ENCODE peak calls at places on chromosomes 12 and 14, in six cellular contexts. Y, A, L, G, M and R are unnamed samples.

GRCh38 chr12:8037046-8037663 is 4.6 kb downstream of the FOXJ2 start:
- DNase-seq in Y (no peak), A (no peak), L (no peak), G (no peak), M (no peak), R (no peak)

GRCh38 chr12:85155791-85156190 is 119.6 kb downstream of the LRRIQ1 start:
- DNase-seq in Y (no peak), A (no peak), L (no peak), G (no peak), M (no peak), R (no peak)

GRCh38 chr12:114209852-114210251 is 196.1 kb downstream of the TBX5 start:
- DNase-seq in Y (no peak), A (no peak), L (no peak), G (no peak), M (no peak), R (no peak)

GRCh38 chr12:51536159-51536558 is 54.9 kb upstream of the SCN8A start:
- DNase-seq in Y (peak), A (no peak), L (no peak), G (no peak), M (no peak), R (no peak)

GRCh38 chr12:3032770-3033537 is 44.2 kb upstream of the TSPAN9 start:
- DNase-seq in Y (no peak), A (no peak), L (no peak), G (no peak), M (no peak), R (no peak)

GRCh38 chr12:15116073-15116472 is 105.1 kb downstream of the RERG start:
- DNase-seq in Y (no peak), A (peak), L (no peak), G (no peak), M (no peak), R (peak)

GRCh38 chr12:124018526-124018925 is 45.5 kb downstream of the ZNF664 start:
- DNase-seq in Y (no peak), A (no peak), L (no peak), G (no peak), M (no peak), R (no peak)

GRCh38 chr12:53974084-53975018 is at the start of gene HOTAIR:
- DNase-seq in Y (no peak), A (no peak), L (peak), G (peak), M (no peak), R (no peak)

GRCh38 chr12:61018571-61018970 is 1241.6 kb upstream of the USP15 start:
- DNase-seq in Y (no peak), A (no peak), L (no peak), G (no peak), M (no peak), R (no peak)

GRCh38 chr14:96634896-96635295 is 132.7 kb downstream of the PAPOLA start:
- DNase-seq in Y (no peak), A (no peak), L (no peak), G (no peak), M (no peak), R (no peak)

GRCh38 chr14:71594828-71595227 is 337.4 kb upstream of the RGS6 start:
- DNase-seq in Y (peak), A (no peak), L (no peak), G (no peak), M (no peak), R (no peak)

GRCh38 chr12:122125452-122126341 is 47.1 kb downstream of the MLXIP start:
- DNase-seq in Y (no peak), A (peak), L (no peak), G (peak), M (no peak), R (no peak)

GRCh38 chr14:50668008-50668851 is at the start of gene SAV1:
- DNase-seq in Y (peak), A (peak), L (peak), G (peak), M (peak), R (peak)

GRCh38 chr12:62862259-62862881 is 72.6 kb downstream of the PPM1H start:
- DNase-seq in Y (peak), A (no peak), L (no peak), G (no peak), M (no peak), R (no peak)

GRCh38 chr12:62692884-62693283 is 226.3 kb downstream of the MON2 start:
- DNase-seq in Y (peak), A (no peak), L (no peak), G (no peak), M (no peak), R (no peak)

GRCh38 chr14:99261916-99262787 is 9.8 kb downstream of the BCL11B start:
- DNase-seq in Y (no peak), A (no peak), L (no peak), G (no peak), M (no peak), R (no peak)

GRCh38 chr12:3303410-3304136 is 187.4 kb upstream of the PRMT8 start:
- DNase-seq in Y (no peak), A (no peak), L (peak), G (no peak), M (no peak), R (no peak)

GRCh38 chr14:92105845-92106094 is 612 bp downstream of the ATXN3 start:
- DNase-seq in Y (no peak), A (peak), L (no peak), G (peak), M (peak), R (no peak)

GRCh38 chr12:10301103-10301502 is 6.6 kb upstream of the KLRD1 start:
- DNase-seq in Y (no peak), A (no peak), L (no peak), G (no peak), M (no peak), R (no peak)

GRCh38 chr12:14962797-14963196 is 1.4 kb upstream of the ARHGDIB start:
- DNase-seq in Y (no peak), A (no peak), L (no peak), G (no peak), M (no peak), R (no peak)

GRCh38 chr12:112386726-112387125 is 4.5 kb upstream of the HECTD4 start:
- DNase-seq in Y (peak), A (no peak), L (no peak), G (peak), M (peak), R (no peak)

GRCh38 chr14:22265319-22266140 is 323.5 kb downstream of the DAD1 start:
- DNase-seq in Y (peak), A (no peak), L (no peak), G (no peak), M (no peak), R (no peak)

GRCh38 chr12:29278673-29279420 is 102.1 kb downstream of the ERGIC2 start:
- DNase-seq in Y (no peak), A (no peak), L (no peak), G (no peak), M (no peak), R (no peak)

GRCh38 chr14:68050177-68050576 is 230.6 kb downstream of the RAD51B start:
- DNase-seq in Y (no peak), A (no peak), L (no peak), G (no peak), M (no peak), R (no peak)

GRCh38 chr12:132761032-132761910 is at the start of gene ANKLE2:
- DNase-seq in Y (peak), A (peak), L (no peak), G (peak), M (peak), R (no peak)

GRCh38 chr12:65022960-65023359 is 98.1 kb downstream of the WIF1 start:
- DNase-seq in Y (no peak), A (no peak), L (no peak), G (no peak), M (no peak), R (no peak)

GRCh38 chr12:62767506-62767905 is 167.4 kb downstream of the PPM1H start:
- DNase-seq in Y (peak), A (no peak), L (no peak), G (no peak), M (no peak), R (no peak)

GRCh38 chr14:38208825-38209562 is 1.3 kb downstream of the SSTR1 start:
- DNase-seq in Y (peak), A (no peak), L (peak), G (peak), M (peak), R (no peak)

GRCh38 chr12:109900752-109901580 is 892 bp downstream of the TCHP start:
- DNase-seq in Y (no peak), A (no peak), L (peak), G (no peak), M (no peak), R (no peak)

GRCh38 chr14:93532550-93532949 is 101.8 kb downstream of the UNC79 start:
- DNase-seq in Y (no peak), A (no peak), L (no peak), G (no peak), M (no peak), R (no peak)

GRCh38 chr12:123979566-123979965 is 6.6 kb downstream of the ZNF664 start:
- DNase-seq in Y (no peak), A (no peak), L (no peak), G (no peak), M (no peak), R (no peak)

GRCh38 chr12:990308-990648 is 745 bp upstream of the ERC1 start:
- DNase-seq in Y (peak), A (peak), L (peak), G (peak), M (peak), R (no peak)

GRCh38 chr14:74275265-74275841 is 27.4 kb downstream of the ABCD4 start:
- DNase-seq in Y (peak), A (no peak), L (no peak), G (no peak), M (no peak), R (no peak)

GRCh38 chr14:100709252-100709955 is 17.3 kb upstream of the DLK1 start:
- DNase-seq in Y (peak), A (no peak), L (no peak), G (no peak), M (peak), R (no peak)
- H3K27ac ChIP-seq in Y (no peak), A (peak), L (no peak), G (no peak), M (peak), R (no peak)

GRCh38 chr12:77685906-77686305 is 144.8 kb upstream of the NAV3 start:
- DNase-seq in Y (no peak), A (no peak), L (no peak), G (no peak), M (no peak), R (no peak)
- H3K27ac ChIP-seq in Y (no peak), A (no peak), L (no peak), G (no peak), M (no peak), R (no peak)

DNA sequence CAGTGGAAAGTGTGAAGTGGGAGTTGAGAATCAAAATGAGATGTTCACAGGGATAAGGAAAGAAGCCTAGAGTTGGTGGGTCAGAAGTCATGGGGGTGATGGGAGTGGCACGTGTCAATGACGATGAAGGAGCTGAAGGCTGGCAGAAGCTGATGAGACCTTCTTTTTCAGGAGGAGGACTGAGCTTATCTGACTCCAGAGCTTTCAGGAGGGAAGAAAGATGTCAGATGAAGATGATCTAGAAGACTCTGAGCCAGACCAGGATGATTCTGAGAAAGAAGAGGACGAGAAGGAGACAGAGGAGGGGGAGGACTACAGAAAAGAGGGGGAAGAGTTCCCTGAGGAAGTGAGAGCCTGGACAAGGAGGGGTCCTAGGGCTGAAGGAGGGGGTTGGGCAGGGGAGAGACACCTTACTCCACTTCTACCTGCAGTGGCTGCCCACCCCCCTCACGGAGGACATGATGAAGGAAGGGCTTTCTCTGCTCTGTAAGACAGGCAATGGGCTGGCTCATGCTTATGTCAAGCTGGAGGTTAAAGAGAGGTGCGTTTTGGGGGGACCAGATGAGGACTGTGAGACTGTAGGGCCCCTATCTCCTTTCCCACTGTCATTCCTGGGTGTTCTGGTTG is 905 bp downstream of the LRRC23 start:
- DNase-seq in Y (no peak), A (peak), L (no peak), G (no peak), M (no peak), R (no peak)
- H3K27ac ChIP-seq in Y (no peak), A (peak), L (no peak), G (no peak), M (no peak), R (peak)

DNA sequence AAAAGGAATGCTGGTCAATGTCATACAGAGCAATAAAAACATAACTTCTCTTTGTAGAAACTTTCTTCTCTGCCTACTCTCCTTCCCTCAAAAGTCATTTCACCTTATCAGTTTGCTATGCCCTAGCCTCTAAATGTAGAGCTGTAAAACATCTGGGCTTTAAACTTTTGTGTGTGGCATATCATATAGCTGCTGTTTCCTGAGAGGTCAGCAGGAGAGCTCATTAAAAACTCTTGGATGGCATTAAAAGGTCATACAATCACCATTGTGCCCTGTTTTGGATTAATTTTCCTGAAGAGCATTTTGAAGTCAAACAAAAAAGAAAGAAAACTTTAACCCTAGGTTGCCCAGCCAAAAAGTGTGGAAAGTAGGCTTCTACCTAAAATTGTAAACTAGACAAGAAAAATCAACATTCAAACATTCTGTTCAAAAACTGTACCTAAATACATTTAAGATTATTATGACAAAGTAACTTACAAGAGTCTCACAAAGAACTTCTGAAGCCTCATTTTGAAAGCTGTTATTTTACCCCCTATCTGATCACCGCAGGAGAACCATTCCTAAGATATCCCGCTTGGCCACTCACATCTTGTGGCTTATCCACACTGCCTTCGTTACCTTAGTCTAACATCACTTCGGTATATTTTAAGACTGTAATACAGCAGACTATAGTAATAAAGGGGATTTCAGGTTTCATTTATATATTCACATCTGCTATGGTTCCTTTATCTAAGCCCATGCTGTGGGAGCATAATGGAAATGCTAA is 38.1 kb downstream of the TXNDC16 start:
- DNase-seq in Y (no peak), A (no peak), L (no peak), G (no peak), M (no peak), R (no peak)
- H3K27ac ChIP-seq in Y (no peak), A (no peak), L (no peak), G (no peak), M (no peak), R (no peak)

DNA sequence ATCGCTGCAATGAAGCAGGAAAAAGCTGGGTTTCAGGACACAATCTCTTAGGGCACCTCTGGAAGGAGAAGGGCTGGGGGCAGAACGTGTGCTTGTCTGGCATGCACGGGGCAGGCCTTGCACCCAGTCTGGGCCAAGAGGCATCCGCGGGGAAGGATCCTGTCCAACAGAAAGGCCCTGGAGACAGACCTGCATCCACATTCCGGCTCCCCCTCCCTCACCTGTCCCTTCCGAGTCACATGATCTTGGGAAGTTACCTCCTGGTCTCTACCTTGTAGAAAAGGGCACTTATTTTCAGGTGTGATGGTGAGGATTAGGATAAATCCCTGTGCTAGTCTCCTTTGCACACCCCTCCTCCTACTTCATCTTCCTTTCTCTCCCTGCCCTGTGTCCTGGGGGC is 25.4 kb downstream of the CLMN start:
- DNase-seq in Y (no peak), A (no peak), L (no peak), G (no peak), M (no peak), R (no peak)
- H3K27ac ChIP-seq in Y (no peak), A (no peak), L (no peak), G (no peak), M (no peak), R (peak)

GRCh38 chr12:96422192-96422591 is 22.0 kb upstream of the CDK17 start:
- DNase-seq in Y (peak), A (no peak), L (no peak), G (no peak), M (no peak), R (no peak)

GRCh38 chr12:96420255-96420930 is 20.2 kb upstream of the CDK17 start:
- DNase-seq in Y (no peak), A (no peak), L (no peak), G (no peak), M (no peak), R (no peak)

GRCh38 chr12:96416033-96416790 is 16.0 kb upstream of the CDK17 start:
- DNase-seq in Y (peak), A (no peak), L (no peak), G (no peak), M (no peak), R (no peak)

GRCh38 chr12:96421014-96421413 is 20.8 kb upstream of the CDK17 start:
- DNase-seq in Y (no peak), A (no peak), L (no peak), G (no peak), M (no peak), R (no peak)

DNA sequence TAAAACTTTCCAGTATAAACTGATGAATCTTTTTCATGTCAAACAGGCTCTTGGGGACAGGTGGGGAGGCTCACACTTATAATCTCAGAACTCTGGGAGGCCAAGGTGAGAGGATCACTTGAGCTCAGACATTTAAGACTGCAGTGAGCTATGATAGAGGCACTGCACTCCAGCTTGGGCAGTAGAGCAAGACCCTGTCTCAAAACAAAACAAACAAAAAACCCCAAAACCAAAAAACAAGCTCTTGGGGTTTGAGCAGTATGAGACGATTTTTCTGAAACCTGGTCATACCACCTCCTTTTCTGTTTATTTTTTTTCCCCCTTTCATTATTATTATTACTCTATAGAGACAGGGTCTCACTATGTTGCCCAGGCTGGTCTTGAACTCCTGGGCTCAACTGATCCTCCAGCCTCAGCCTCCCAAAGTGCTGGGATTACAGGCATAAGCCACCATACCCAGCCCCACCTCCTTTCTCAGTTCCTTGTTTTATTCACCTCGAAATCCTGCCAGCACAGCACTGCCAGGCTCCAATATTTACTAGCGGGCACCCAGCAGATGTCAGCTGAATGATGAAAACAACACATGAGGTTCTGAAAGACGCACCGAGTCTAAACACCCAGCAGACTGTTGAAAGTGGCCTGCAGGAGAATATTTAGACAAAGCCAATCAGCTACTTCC is 19.5 kb upstream of the CDK17 start:
- DNase-seq in Y (no peak), A (no peak), L (no peak), G (no peak), M (no peak), R (no peak)
- H3K27ac ChIP-seq in Y (no peak), A (peak), L (no peak), G (no peak), M (no peak), R (no peak)

GRCh38 chr12:75964150-75964549 is 67.4 kb downstream of the PHLDA1 start:
- DNase-seq in Y (no peak), A (no peak), L (no peak), G (peak), M (no peak), R (no peak)

GRCh38 chr12:75969768-75970167 is 61.8 kb downstream of the PHLDA1 start:
- DNase-seq in Y (no peak), A (no peak), L (peak), G (no peak), M (no peak), R (no peak)

GRCh38 chr12:75960954-75961661 is 70.5 kb downstream of the PHLDA1 start:
- DNase-seq in Y (no peak), A (no peak), L (no peak), G (no peak), M (no peak), R (no peak)

GRCh38 chr12:75961878-75962277 is 69.7 kb downstream of the PHLDA1 start:
- DNase-seq in Y (no peak), A (no peak), L (no peak), G (no peak), M (no peak), R (no peak)

GRCh38 chr12:75965661-75966060 is 65.9 kb downstream of the PHLDA1 start:
- DNase-seq in Y (no peak), A (no peak), L (no peak), G (no peak), M (no peak), R (no peak)
- H3K27ac ChIP-seq in Y (no peak), A (no peak), L (no peak), G (no peak), M (no peak), R (no peak)

GRCh38 chr12:57591567-57592325 is 754 bp downstream of the PIP4K2C start:
- DNase-seq in Y (peak), A (no peak), L (no peak), G (peak), M (peak), R (no peak)
- H3K27ac ChIP-seq in Y (no peak), A (peak), L (no peak), G (peak), M (peak), R (peak)